ENCODE peak calls at places on chromosomes 5 and 9, in seven cellular contexts. T is stomach; W is adrenal gland; Y is A549; R is tibial nerve; G is lung; A is CD4-positive, alpha-beta memory T cell. Q is an unnamed sample.

GRCh38 chr5:55558484-55558883 is 23.7 kb upstream of the PLPP1 start:
- DNase-seq in T (no peak), W (no peak), Y (no peak), R (no peak), G (no peak), A (no peak), Q (no peak)

GRCh38 chr5:39652036-39652435 is 227.3 kb upstream of the DAB2 start:
- DNase-seq in T (no peak), W (no peak), Y (no peak), R (no peak), G (no peak), A (no peak), Q (no peak)

GRCh38 chr5:90477073-90477472 is 2.4 kb downstream of the POLR3G start:
- DNase-seq in T (no peak), W (no peak), Y (no peak), R (no peak), G (no peak), A (no peak), Q (no peak)

GRCh38 chr9:33162721-33163311 is 4.3 kb downstream of the B4GALT1 start:
- DNase-seq in T (peak; percentile 72), W (no peak), Y (peak; percentile 55), R (peak; percentile 80), G (peak; percentile 57), A (no peak), Q (no peak)

GRCh38 chr9:96460877-96461276 is 10.9 kb downstream of the HABP4 start:
- DNase-seq in T (no peak), W (no peak), Y (no peak), R (no peak), G (no peak), A (no peak), Q (no peak)

GRCh38 chr5:176833286-176833685 is 22.9 kb downstream of the UNC5A start:
- DNase-seq in T (no peak), W (no peak), Y (no peak), R (no peak), G (no peak), A (no peak), Q (no peak)

GRCh38 chr9:123475407-123475806 is 119.4 kb downstream of the CRB2 start:
- DNase-seq in T (no peak), W (no peak), Y (no peak), R (no peak), G (no peak), A (no peak), Q (no peak)

GRCh38 chr5:54905942-54906537 is 79.4 kb downstream of the ESM1 start:
- DNase-seq in T (peak; percentile 86), W (peak; percentile 83), Y (peak; percentile 42), R (peak; percentile 87), G (peak; percentile 50), A (peak; percentile 57), Q (peak; percentile 50)

GRCh38 chr5:27594141-27594540 is 555.8 kb upstream of the CDH9 start:
- DNase-seq in T (no peak), W (no peak), Y (no peak), R (no peak), G (no peak), A (no peak), Q (no peak)

GRCh38 chr5:136039202-136039601 is 10.4 kb downstream of the TGFBI start:
- DNase-seq in T (no peak), W (no peak), Y (no peak), R (no peak), G (no peak), A (no peak), Q (no peak)
- H3K4me1 ChIP-seq in T (no peaks in the 10 kb centered on the region), W (peaks cover 9% of the 10 kb centered on the region), Y (peaks cover 96% of the 10 kb centered on the region), R (peaks cover 22% of the 10 kb centered on the region), G (peaks cover 3% of the 10 kb centered on the region), A (peaks cover 49% of the 10 kb centered on the region), Q (peaks cover 25% of the 10 kb centered on the region)

DNA sequence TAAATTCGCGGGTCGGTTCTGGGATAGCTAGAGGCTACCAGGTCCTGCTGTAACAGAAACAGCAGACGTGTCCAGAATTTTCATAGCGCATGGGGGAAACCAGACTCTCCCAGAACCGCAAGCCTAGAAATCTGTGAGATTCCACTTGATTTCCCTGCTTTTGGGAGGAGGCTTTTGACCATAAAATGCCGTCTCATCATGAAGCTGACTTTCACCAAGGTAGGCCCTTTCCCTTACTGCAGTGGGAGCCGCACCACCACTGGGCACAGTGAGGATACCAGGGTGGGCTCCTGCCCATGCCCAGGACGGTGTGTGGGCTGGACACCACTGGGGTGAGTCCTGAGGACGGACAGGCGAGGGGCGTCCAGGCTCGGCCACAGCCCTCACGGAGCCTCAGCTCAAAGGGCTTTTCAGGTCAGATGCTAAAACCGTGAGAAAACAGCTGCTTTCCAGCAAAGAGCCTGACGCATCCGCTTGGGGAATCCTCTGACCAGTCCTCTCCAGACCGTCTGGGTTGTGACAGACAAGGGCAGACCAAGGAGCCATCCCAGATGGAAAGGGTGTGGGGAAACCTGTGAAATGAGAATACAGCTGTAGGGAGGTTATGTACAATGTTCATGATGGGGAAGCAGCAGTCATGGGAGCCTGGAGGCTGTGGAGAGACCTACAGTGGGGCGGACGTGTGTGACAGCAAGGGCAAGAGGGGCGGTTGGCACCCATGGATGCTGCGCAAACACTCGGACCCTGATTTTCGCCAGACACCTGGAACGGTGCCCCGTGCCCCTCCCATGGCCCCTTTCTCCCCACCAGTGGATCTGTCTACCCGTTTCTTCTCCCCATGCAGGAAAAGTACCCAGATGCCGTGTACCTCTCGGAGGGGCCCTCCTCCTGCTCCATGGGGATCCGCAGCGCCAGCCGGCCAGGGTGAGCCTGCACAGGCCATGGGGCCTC is 59.2 kb downstream of the IPPK start:
- DNase-seq in T (no peak), W (no peak), Y (no peak), R (no peak), G (no peak), A (no peak), Q (no peak)
- H3K27ac ChIP-seq in T (peak overlapping the region; percentile 55), W (peak overlapping the region; percentile 17), Y (no peak overlapping the region), R (no peak overlapping the region), G (peak overlapping the region; percentile 76), A (no peak overlapping the region), Q (no peak overlapping the region)

GRCh38 chr5:71591100-71591499 is 4.0 kb downstream of the MCCC2 start:
- DNase-seq in T (no peak), W (no peak), Y (no peak), R (no peak), G (no peak), A (no peak), Q (no peak)
- H3K4me1 ChIP-seq in T (peaks cover 18% of the 10 kb centered on the region), W (peaks cover 25% of the 10 kb centered on the region), Y (peaks cover 15% of the 10 kb centered on the region), R (peaks cover 12% of the 10 kb centered on the region), G (peaks cover 17% of the 10 kb centered on the region), A (peaks cover 43% of the 10 kb centered on the region), Q (peaks cover 32% of the 10 kb centered on the region)

DNA sequence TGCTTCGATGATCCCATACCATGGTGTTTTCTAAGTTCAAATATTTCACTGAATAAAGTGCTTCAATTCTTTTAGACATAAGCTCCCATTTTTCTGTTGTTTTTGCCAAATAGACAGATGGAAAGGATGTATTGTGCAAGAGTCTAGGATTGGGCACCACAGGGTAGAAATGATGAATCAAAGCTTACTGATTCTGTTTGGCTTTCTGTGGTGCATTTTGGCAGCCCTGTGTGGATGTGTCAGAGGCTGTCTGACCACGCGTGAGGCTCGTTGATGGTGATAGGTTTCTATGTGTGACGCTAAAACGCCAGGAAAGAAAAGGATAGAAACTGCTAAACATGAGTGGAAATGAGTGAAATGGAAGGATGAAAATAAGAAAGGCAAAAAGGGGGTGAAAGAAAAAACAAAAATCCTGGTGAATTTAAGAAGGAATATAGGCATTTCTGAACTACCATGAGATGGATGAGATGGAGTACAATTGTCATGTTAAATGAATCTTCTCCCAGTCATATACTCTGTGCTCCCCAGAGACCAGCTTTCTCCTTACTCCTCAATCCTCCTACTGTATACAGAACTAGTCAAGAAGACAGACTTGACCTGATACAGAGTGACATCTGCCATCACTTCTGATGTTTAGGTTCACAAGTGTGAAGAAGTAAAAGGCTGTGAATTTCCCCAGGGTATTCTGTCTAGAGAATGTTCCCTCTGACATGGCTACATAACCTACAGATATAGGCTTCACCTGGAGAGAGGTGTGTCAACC is 54.4 kb downstream of the ANKH start:
- DNase-seq in T (no peak), W (no peak), Y (no peak), R (peak; percentile 41), G (no peak), A (no peak), Q (no peak)
- H3K27ac ChIP-seq in T (no peak overlapping the region), W (no peak overlapping the region), Y (no peak overlapping the region), R (no peak overlapping the region), G (no peak overlapping the region), A (no peak overlapping the region), Q (no peak overlapping the region)

DNA sequence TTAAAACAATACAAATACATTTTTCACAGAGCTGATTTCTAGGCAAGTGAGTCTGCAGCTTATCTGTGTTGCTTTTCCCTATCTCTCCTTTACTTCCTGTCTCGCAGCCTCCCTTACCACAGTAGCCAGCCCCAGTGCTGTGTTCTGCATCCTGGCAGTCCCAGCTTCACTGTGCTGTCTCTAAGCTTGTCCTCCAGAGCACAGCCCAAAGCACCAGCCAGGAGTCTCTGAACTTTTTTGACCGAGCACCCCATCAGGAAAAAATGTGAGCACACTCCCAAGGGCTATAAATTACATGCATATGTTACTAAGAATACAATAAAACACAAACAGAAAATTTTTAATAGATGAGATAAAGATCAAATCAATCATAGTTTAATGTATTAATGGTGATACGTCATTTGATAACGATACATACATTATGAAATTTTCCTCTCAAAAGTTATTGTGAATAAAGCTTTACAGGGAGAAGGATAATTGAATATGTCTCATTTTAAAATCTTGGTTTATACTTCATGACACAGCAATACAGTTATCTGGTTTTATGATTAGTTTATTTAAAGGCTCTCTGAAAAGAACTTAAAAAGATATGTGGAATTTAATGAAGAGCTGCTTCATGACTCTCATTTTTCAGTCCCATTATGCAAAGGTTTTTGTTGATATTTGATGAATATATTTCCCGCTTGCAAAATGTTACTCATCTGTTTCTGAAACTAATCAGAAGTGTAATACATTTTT is 7.3 kb upstream of the RHOBTB3 start:
- DNase-seq in T (peak; percentile 41), W (peak; percentile 58), Y (no peak), R (no peak), G (no peak), A (no peak), Q (no peak)
- H3K4me1 ChIP-seq in T (no peaks in the 10 kb centered on the region), W (peaks cover 66% of the 10 kb centered on the region), Y (no peaks in the 10 kb centered on the region), R (peaks cover 18% of the 10 kb centered on the region), G (peaks cover 5% of the 10 kb centered on the region), A (peaks cover 14% of the 10 kb centered on the region), Q (peaks cover 21% of the 10 kb centered on the region)

GRCh38 chr9:22237497-22238363 is 208.9 kb upstream of the DMRTA1 start:
- DNase-seq in T (no peak), W (no peak), Y (peak; percentile 53), R (no peak), G (no peak), A (no peak), Q (no peak)
- H3K27ac ChIP-seq in T (no peak overlapping the region), W (no peak overlapping the region), Y (peak overlapping the region; percentile 90), R (no peak overlapping the region), G (no peak overlapping the region), A (no peak overlapping the region), Q (no peak overlapping the region)

GRCh38 chr5:143641957-143642356 is 170.0 kb upstream of the HMHB1 start:
- DNase-seq in T (no peak), W (no peak), Y (no peak), R (no peak), G (no peak), A (no peak), Q (no peak)
- H3K4me1 ChIP-seq in T (no peaks in the 10 kb centered on the region), W (no peaks in the 10 kb centered on the region), Y (peaks cover 14% of the 10 kb centered on the region), R (peaks cover 5% of the 10 kb centered on the region), G (no peaks in the 10 kb centered on the region), A (no peaks in the 10 kb centered on the region), Q (no peaks in the 10 kb centered on the region)

GRCh38 chr5:128084228-128085167 is 932 bp downstream of the SLC12A2 start:
- DNase-seq in T (peak; percentile 55), W (peak; percentile 51), Y (peak; percentile 29), R (no peak), G (peak; percentile 37), A (peak; percentile 44), Q (peak; percentile 27)
- H3K27ac ChIP-seq in T (peak overlapping the region; percentile 97), W (peak overlapping the region; percentile 97), Y (peak overlapping the region; percentile 95), R (peak overlapping the region; percentile 94), G (peak overlapping the region; percentile 97), A (peak overlapping the region; percentile 88), Q (peak overlapping the region; percentile 86)

Q was measured in CD8-positive, alpha-beta memory T cell.